ENCODE peak calls at places on chromosomes 16 and 17, in four cellular contexts. One of them, this sample, is unnamed.

GRCh38 chr17:57534863-57535651 is 210.0 kb downstream of the CCDC182 start:
- DNase-seq in A549: no peak
- DNase-seq in K562: peak; percentile 51
- DNase-seq in HepG2: no peak
- DNase-seq in this sample: no peak

GRCh38 chr16:80580109-80580832 is 39.5 kb downstream of the DYNLRB2 start:
- DNase-seq in A549: no peak
- DNase-seq in K562: no peak
- DNase-seq in HepG2: no peak
- DNase-seq in this sample: no peak

GRCh38 chr16:23679274-23679985 is 741 bp downstream of the PLK1 start:
- DNase-seq in A549: peak; percentile 80
- DNase-seq in K562: peak; percentile 91
- DNase-seq in HepG2: peak; percentile 63
- DNase-seq in this sample: peak; percentile 60

GRCh38 chr16:62585041-62585545 is 548.9 kb upstream of the CDH8 start:
- DNase-seq in A549: no peak
- DNase-seq in K562: no peak
- DNase-seq in HepG2: no peak
- DNase-seq in this sample: no peak

GRCh38 chr17:81076097-81076754 is 41.3 kb downstream of the BAIAP2 start:
- DNase-seq in A549: no peak
- DNase-seq in K562: no peak
- DNase-seq in HepG2: no peak
- DNase-seq in this sample: no peak

GRCh38 chr17:15341385-15341849 is at the start of gene TEKT3:
- DNase-seq in A549: peak; percentile 90
- DNase-seq in K562: peak; percentile 51
- DNase-seq in HepG2: no peak
- DNase-seq in this sample: peak; percentile 97

GRCh38 chr16:57757326-57757786 is 21.8 kb downstream of the KATNB1 start:
- DNase-seq in A549: peak; percentile 89
- DNase-seq in K562: peak; percentile 94
- DNase-seq in HepG2: peak; percentile 73
- DNase-seq in this sample: peak; percentile 94

GRCh38 chr17:80005360-80006338 is 30.0 kb downstream of the TBC1D16 start:
- DNase-seq in A549: peak; percentile 97
- DNase-seq in K562: peak; percentile 86
- DNase-seq in HepG2: peak; percentile 81
- DNase-seq in this sample: peak; percentile 76

GRCh38 chr16:48885456-48885855 is 275.5 kb upstream of the N4BP1 start:
- DNase-seq in A549: no peak
- DNase-seq in K562: no peak
- DNase-seq in HepG2: no peak
- DNase-seq in this sample: no peak

GRCh38 chr17:16150251-16150859 is 65.0 kb downstream of the NCOR1 start:
- DNase-seq in A549: peak; percentile 33
- DNase-seq in K562: no peak
- DNase-seq in HepG2: no peak
- DNase-seq in this sample: no peak

GRCh38 chr17:29557085-29557697 is 9.6 kb downstream of the ABHD15 start:
- DNase-seq in A549: no peak
- DNase-seq in K562: peak; percentile 53
- DNase-seq in HepG2: no peak
- DNase-seq in this sample: no peak

GRCh38 chr17:55567240-55568216 is 56.3 kb upstream of the SMIM36 start:
- DNase-seq in A549: no peak
- DNase-seq in K562: peak; percentile 70
- DNase-seq in HepG2: no peak
- DNase-seq in this sample: no peak

GRCh38 chr17:48054238-48055185 is 6.4 kb downstream of the NFE2L1 start:
- DNase-seq in A549: no peak
- DNase-seq in K562: peak; percentile 80
- DNase-seq in HepG2: no peak
- DNase-seq in this sample: peak; percentile 96

GRCh38 chr16:24834459-24835335 is 11.1 kb upstream of the SLC5A11 start:
- DNase-seq in A549: peak; percentile 71
- DNase-seq in K562: peak; percentile 73
- DNase-seq in HepG2: peak; percentile 62
- DNase-seq in this sample: peak; percentile 52

GRCh38 chr16:12062343-12063003 is 85.9 kb downstream of the SNX29 start:
- DNase-seq in A549: no peak
- DNase-seq in K562: no peak
- DNase-seq in HepG2: no peak
- DNase-seq in this sample: no peak

GRCh38 chr16:53899471-53899870 is 195.5 kb downstream of the FTO start:
- DNase-seq in A549: no peak
- DNase-seq in K562: no peak
- DNase-seq in HepG2: peak; percentile 23
- DNase-seq in this sample: no peak

GRCh38 chr17:66557886-66558285 is 255.5 kb downstream of the PRKCA start:
- DNase-seq in A549: no peak
- DNase-seq in K562: no peak
- DNase-seq in HepG2: no peak
- DNase-seq in this sample: no peak

DNA sequence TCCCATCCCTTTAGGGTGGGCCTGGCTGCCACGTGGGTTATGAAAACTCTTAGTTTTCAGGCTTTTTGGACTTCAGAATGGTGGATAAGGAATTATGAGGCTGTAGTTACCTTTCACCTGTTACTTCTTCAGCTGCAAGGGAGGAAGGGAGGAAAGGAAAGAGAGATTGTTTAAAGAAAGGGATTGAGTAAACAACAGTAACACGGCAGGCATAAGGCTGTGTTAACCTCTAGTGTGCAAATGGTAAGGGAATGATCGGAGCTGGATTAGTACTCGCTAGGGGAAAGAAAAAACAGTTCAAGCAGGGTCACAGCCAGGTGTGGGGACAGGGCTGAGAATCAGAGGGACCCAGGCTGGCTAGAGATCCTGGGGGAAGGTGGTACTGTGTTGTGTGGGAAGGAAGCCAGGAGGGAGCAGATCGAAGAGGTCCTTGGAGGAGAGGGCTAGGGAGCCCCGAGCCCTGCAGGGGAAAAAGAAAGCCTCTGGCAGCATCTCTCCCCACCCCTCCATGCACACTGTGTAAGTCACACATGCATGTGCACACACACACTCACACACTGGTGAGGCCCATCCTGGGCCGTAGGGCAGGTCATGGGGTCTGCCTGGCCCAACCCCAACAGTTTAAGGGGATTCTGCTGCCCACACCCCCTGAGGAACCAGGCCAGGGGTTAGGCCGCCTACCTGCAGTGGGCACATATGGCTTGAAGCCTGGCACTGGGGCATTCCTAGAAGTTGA is 49.7 kb downstream of the SNX20 start:
- DNase-seq in A549: no peak
- DNase-seq in K562: no peak
- DNase-seq in HepG2: no peak
- DNase-seq in this sample: no peak
- TF ChIP-seq NR3C1 in A549: no peak
- TF ChIP-seq NR3C1 in K562: no peak
- TF ChIP-seq NR3C1 in HepG2: no peak
- TF ChIP-seq NR3C1 in this sample: no peak

GRCh38 chr16:4920826-4921225 is 16.1 kb downstream of the PPL start:
- DNase-seq in A549: no peak
- DNase-seq in K562: no peak
- DNase-seq in HepG2: no peak
- DNase-seq in this sample: no peak
- TF ChIP-seq NR3C1 in A549: no peak
- TF ChIP-seq NR3C1 in K562: no peak
- TF ChIP-seq NR3C1 in HepG2: no peak
- TF ChIP-seq NR3C1 in this sample: no peak

DNA sequence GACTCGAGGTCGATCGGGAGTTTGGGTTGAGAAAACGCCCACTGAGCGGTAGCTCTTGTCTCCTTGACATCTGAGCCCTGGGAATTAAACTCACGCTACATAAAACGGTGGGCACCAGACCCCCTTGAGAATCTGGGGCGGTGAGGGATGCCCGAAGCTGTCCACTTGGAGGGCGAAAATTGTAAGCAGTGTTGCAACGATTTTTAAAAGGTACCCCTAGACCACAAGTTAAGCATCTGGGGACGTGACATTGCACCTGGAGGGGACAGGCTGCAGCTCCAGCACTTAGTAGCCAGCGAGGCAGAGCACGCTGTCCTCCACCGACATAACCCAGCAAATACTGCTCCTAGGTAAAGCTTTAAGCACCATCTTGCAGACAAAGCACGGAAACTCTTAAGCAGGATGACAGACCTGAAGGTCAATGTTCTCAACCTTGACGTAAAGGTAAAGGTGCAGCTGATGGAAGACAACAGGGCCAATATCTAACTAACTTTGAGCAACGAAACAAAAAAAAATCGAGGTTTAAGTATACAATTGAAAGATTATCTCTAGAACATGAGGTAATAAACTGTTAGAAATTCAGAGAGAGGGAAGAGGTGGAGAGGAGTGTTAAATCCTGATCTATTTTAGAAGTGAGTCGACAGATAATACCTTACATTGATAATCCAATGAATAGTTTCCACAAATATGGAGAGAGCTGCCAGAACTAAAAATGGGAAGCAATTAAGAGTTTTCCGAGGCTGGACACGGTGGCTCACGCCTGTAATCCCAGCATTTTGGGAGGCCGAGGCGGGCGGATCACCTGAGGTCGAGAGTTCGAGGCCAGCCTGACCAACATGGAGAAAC is 921 bp upstream of the CDR2 start:
- DNase-seq in A549: no peak
- DNase-seq in K562: no peak
- DNase-seq in HepG2: peak; percentile 42
- DNase-seq in this sample: no peak
- TF ChIP-seq NR3C1 in A549: no peak
- TF ChIP-seq NR3C1 in K562: no peak
- TF ChIP-seq NR3C1 in HepG2: no peak
- TF ChIP-seq NR3C1 in this sample: no peak

GRCh38 chr16:17173134-17173729 is 297.5 kb downstream of the XYLT1 start:
- DNase-seq in A549: no peak
- DNase-seq in K562: no peak
- DNase-seq in HepG2: peak; percentile 24
- DNase-seq in this sample: no peak
- TF ChIP-seq NR3C1 in A549: no peak
- TF ChIP-seq NR3C1 in K562: no peak
- TF ChIP-seq NR3C1 in HepG2: no peak
- TF ChIP-seq NR3C1 in this sample: no peak